ENCODE peak calls at places on chromosomes 12 and 14, in six cellular contexts. M, C, N, T, D and E are unnamed samples.

GRCh38 chr14:101123639-101124525 is 220.4 kb upstream of the RTL1 start:
- DNase-seq in T (no peak), M (no peak), D (no peak), N (no peak), C (no peak), E (no peak)

GRCh38 chr12:22340143-22340542 is 5.6 kb upstream of the ST8SIA1 start:
- DNase-seq in T (no peak), D (no peak), C (no peak), N (no peak), M (no peak), E (no peak)

GRCh38 chr14:100442473-100443260 is 119.5 kb downstream of the SLC25A47 start:
- DNase-seq in D (no peak), C (no peak), T (no peak), N (no peak), M (no peak), E (no peak)

GRCh38 chr14:35881280-35881679 is 55.1 kb downstream of the BRMS1L start:
- DNase-seq in T (no peak), N (no peak), M (no peak), C (no peak), D (no peak), E (no peak)

GRCh38 chr12:94266796-94267529 is 118.6 kb downstream of the PLXNC1 start:
- DNase-seq in C (no peak), T (no peak), N (peak), D (no peak), M (no peak), E (no peak)

GRCh38 chr12:90209029-90209428 is 500.4 kb upstream of the ATP2B1 start:
- DNase-seq in C (no peak), N (no peak), D (no peak), M (no peak), T (no peak), E (no peak)

GRCh38 chr12:2432856-2433255 is 361.9 kb upstream of the FKBP4 start:
- DNase-seq in N (no peak), T (no peak), D (no peak), C (no peak), M (no peak), E (no peak)

GRCh38 chr14:24414077-24414476 is 15.3 kb downstream of the NYNRIN start:
- DNase-seq in N (no peak), C (no peak), M (no peak), T (no peak), D (no peak), E (no peak)

GRCh38 chr14:90538716-90539495 is 142.1 kb downstream of the CALM1 start:
- DNase-seq in N (no peak), T (no peak), M (no peak), C (no peak), D (no peak), E (no peak)

GRCh38 chr12:54220092-54220557 is 31.3 kb upstream of the SMUG1 start:
- DNase-seq in T (peak), C (peak), M (peak), D (peak), N (peak), E (peak)

GRCh38 chr14:104191409-104191997 is 53.1 kb downstream of the KIF26A start:
- DNase-seq in D (no peak), M (no peak), C (no peak), N (no peak), T (no peak), E (no peak)

GRCh38 chr14:35336171-35337073 is 44.2 kb downstream of the PSMA6 start:
- DNase-seq in C (no peak), D (peak), N (peak), M (no peak), T (no peak), E (no peak)

GRCh38 chr12:116389990-116390655 is 112.6 kb upstream of the MED13L start:
- DNase-seq in T (no peak), D (no peak), C (no peak), N (peak), M (no peak), E (no peak)

GRCh38 chr12:122730215-122731014 is at the start of gene HCAR1:
- DNase-seq in M (no peak), N (no peak), D (no peak), C (peak), T (peak), E (peak)

GRCh38 chr12:103560604-103561101 is 26.4 kb upstream of the STAB2 start:
- DNase-seq in N (peak), M (no peak), C (no peak), D (no peak), T (no peak), E (no peak)

GRCh38 chr12:2319747-2320146 is 267.0 kb downstream of the CACNA1C start:
- DNase-seq in N (peak), C (no peak), M (no peak), D (no peak), T (no peak), E (no peak)